ENCODE peak calls at places on chromosome 6, in nine cellular contexts. I is stimulated activated CD8-positive, alpha-beta memory T cell treated with anti-CD3 and anti-CD28 coated beads, Interleukin-4, amount 100 ng/mL, for 4 hours; W is HFFc6; Z is NCI-H345; Y is thoracic aorta; V is HTR-8/SVneo; J is NCI-H510A treated with DMSO at 0.1 percent for 48 hours; N is stimulated activated naive CD8-positive, alpha-beta T cell treated with anti-CD3 and anti-CD28 coated beads, Interleukin-15, Interleukin-2, amounts not matched to agents 100 U/mL and 50 U/mL, for 24 hours; F is dorsolateral prefrontal cortex. H is an unnamed sample.

GRCh38 chr6:137536104-137536773 is 42.0 kb upstream of the OLIG3 start:
- DNase-seq in Z (no peak), J (no peak), N (no peak), I (no peak), F (no peak), Y (no peak), V (no peak), W (no peak), H (no peak)

GRCh38 chr6:2141644-2142290 is 103.6 kb downstream of the GMDS start:
- DNase-seq in Z (no peak), W (no peak), Y (no peak), V (no peak), N (no peak), F (no peak), J (no peak), I (no peak), H (no peak)

GRCh38 chr6:26550250-26550993 is 12.3 kb downstream of the HMGN4 start:
- DNase-seq in Z (peak), Y (no peak), J (peak), W (no peak), V (no peak), I (no peak), F (no peak), N (peak), H (peak)

GRCh38 chr6:5398530-5398929 is 137.2 kb downstream of the FARS2 start:
- DNase-seq in J (peak), W (peak), I (no peak), V (peak), F (no peak), Y (no peak), N (no peak), Z (peak), H (peak)

GRCh38 chr6:78995946-78996345 is 82.1 kb downstream of the PHIP start:
- DNase-seq in I (no peak), W (no peak), V (no peak), Z (no peak), F (no peak), N (no peak), Y (no peak), J (no peak), H (peak)

GRCh38 chr6:21240709-21241108 is 352.8 kb upstream of the SOX4 start:
- DNase-seq in F (no peak), V (no peak), Y (no peak), I (no peak), Z (no peak), W (no peak), J (no peak), N (no peak), H (no peak)

GRCh38 chr6:149974825-149975224 is 11.1 kb downstream of the ULBP1 start:
- DNase-seq in N (no peak), Y (no peak), W (no peak), I (no peak), J (no peak), V (no peak), F (no peak), Z (no peak), H (no peak)

GRCh38 chr6:45843848-45844521 is 171.7 kb downstream of the CLIC5 start:
- DNase-seq in Y (no peak), Z (no peak), N (no peak), V (no peak), W (no peak), J (no peak), I (no peak), F (no peak), H (peak)

GRCh38 chr6:24856954-24857670 is 58.4 kb upstream of the ARMH2 start:
- DNase-seq in N (peak), V (no peak), F (no peak), Y (no peak), W (no peak), J (no peak), I (no peak), Z (no peak), H (no peak)

GRCh38 chr6:9334979-9335378 is 899.6 kb upstream of the SLC35B3 start:
- DNase-seq in I (no peak), W (peak), J (no peak), Z (no peak), N (no peak), V (no peak), F (no peak), Y (no peak), H (peak)

H was measured in Daoy.